ENCODE peak calls at places on chromosomes 12 and 14, in eight cellular contexts. L is RPMI7951; G is RWPE1; C is lung microvascular endothelial cell; Z is cerebellar nuclear complex; W is CD4-positive, alpha-beta T cell; J is bronchial epithelial cell; I is fibroblast of mammary gland. A is an unnamed sample.

GRCh38 chr14:78327426-78328210 is 157.4 kb downstream of the NRXN3 start:
- DNase-seq in G (no peak), Z (no peak), J (peak), L (no peak), I (peak), C (no peak), W (no peak), A (no peak)

GRCh38 chr14:104210548-104211195 is 72.3 kb downstream of the KIF26A start:
- DNase-seq in Z (no peak), G (no peak), W (no peak), C (no peak), L (no peak), J (no peak), I (no peak), A (no peak)

GRCh38 chr12:112777387-112778025 is 14.0 kb upstream of the RPH3A start:
- DNase-seq in Z (no peak), I (no peak), J (no peak), C (no peak), L (no peak), G (no peak), W (no peak), A (no peak)

GRCh38 chr14:72906316-72906715 is 12.4 kb upstream of the DPF3 start:
- DNase-seq in J (no peak), C (no peak), G (no peak), I (peak), Z (no peak), W (no peak), L (peak), A (no peak)

GRCh38 chr12:54379401-54380201 is 4.9 kb downstream of the ZNF385A start:
- DNase-seq in G (peak), I (peak), J (peak), W (peak), L (peak), Z (peak), C (peak), A (peak)

GRCh38 chr12:65532744-65533143 is 254.3 kb downstream of the MSRB3 start:
- DNase-seq in Z (no peak), C (no peak), W (no peak), J (no peak), L (peak), G (no peak), I (peak), A (no peak)

GRCh38 chr12:12718853-12719252 is 1.7 kb downstream of the CDKN1B start:
- DNase-seq in W (no peak), C (peak), Z (no peak), J (peak), I (peak), G (no peak), L (no peak), A (no peak)

GRCh38 chr12:41049033-41049432 is 139.1 kb upstream of the PDZRN4 start:
- DNase-seq in J (no peak), W (no peak), L (no peak), G (no peak), I (no peak), C (no peak), Z (no peak), A (no peak)

GRCh38 chr12:82529954-82530353 is 156.8 kb upstream of the TMTC2 start:
- DNase-seq in Z (no peak), W (no peak), J (no peak), C (no peak), I (no peak), G (no peak), L (no peak), A (no peak)

GRCh38 chr12:116922194-116922897 is 11.6 kb downstream of the FBXW8 start:
- DNase-seq in W (no peak), C (no peak), I (peak), J (no peak), G (no peak), L (no peak), Z (no peak), A (no peak)

GRCh38 chr14:23544511-23545447 is 6.8 kb downstream of the ZFHX2 start:
- DNase-seq in L (no peak), C (no peak), Z (no peak), W (no peak), J (no peak), I (no peak), G (no peak), A (no peak)

GRCh38 chr12:3753549-3754284 is 808 bp upstream of the CRACR2A start:
- DNase-seq in Z (no peak), G (no peak), J (no peak), C (peak), L (peak), W (no peak), I (peak), A (no peak)

GRCh38 chr12:132886529-132887477 is 602 bp downstream of the CHFR start:
- DNase-seq in I (no peak), G (peak), C (peak), L (peak), J (peak), W (no peak), Z (no peak), A (no peak)

GRCh38 chr14:55097894-55098560 is 31.0 kb upstream of the LGALS3 start:
- DNase-seq in C (no peak), L (peak), G (no peak), Z (no peak), I (peak), W (no peak), J (peak), A (peak)

GRCh38 chr14:58100735-58101368 is 51.2 kb downstream of the ARMH4 start:
- DNase-seq in W (no peak), C (no peak), G (no peak), Z (no peak), I (peak), L (peak), J (peak), A (no peak)

GRCh38 chr12:132454154-132454948 is 35.6 kb upstream of the FBRSL1 start:
- DNase-seq in J (no peak), L (no peak), Z (no peak), G (no peak), C (no peak), I (no peak), W (no peak), A (no peak)

GRCh38 chr12:8145754-8146415 is 10.9 kb upstream of the ZNF705A start:
- DNase-seq in G (no peak), J (no peak), W (no peak), I (peak), C (no peak), Z (no peak), L (peak), A (no peak)

GRCh38 chr14:35331605-35332516 is 39.7 kb downstream of the PSMA6 start:
- DNase-seq in W (no peak), I (peak), C (no peak), Z (no peak), J (peak), G (peak), L (peak), A (no peak)

GRCh38 chr12:89862511-89863331 is 154.1 kb upstream of the ATP2B1 start:
- DNase-seq in Z (no peak), J (no peak), W (peak), C (peak), L (peak), I (no peak), G (no peak), A (peak)

GRCh38 chr14:51448831-51449665 is 202.7 kb upstream of the FRMD6 start:
- DNase-seq in L (peak), G (no peak), Z (no peak), W (no peak), J (peak), I (peak), C (peak), A (no peak)

GRCh38 chr14:92443167-92443566 is 70.4 kb upstream of the RIN3 start:
- DNase-seq in W (no peak), C (no peak), G (no peak), Z (no peak), L (no peak), J (no peak), I (no peak), A (no peak)

GRCh38 chr14:73245401-73246325 is 8.4 kb downstream of the PAPLN start:
- DNase-seq in W (peak), C (peak), I (peak), Z (no peak), G (peak), L (peak), J (peak), A (peak)

GRCh38 chr14:49961270-49962222 is 68.7 kb downstream of the ARF6 start:
- DNase-seq in C (no peak), J (peak), L (no peak), G (peak), I (no peak), W (no peak), Z (no peak), A (no peak)

GRCh38 chr12:31989987-31990386 is 30.8 kb downstream of the RESF1 start:
- DNase-seq in L (no peak), W (no peak), I (no peak), Z (no peak), G (peak), C (no peak), J (peak), A (no peak)

GRCh38 chr14:88437659-88438058 is 52.2 kb downstream of the SPATA7 start:
- DNase-seq in I (peak), W (no peak), L (peak), C (peak), G (no peak), J (peak), Z (no peak), A (no peak)

GRCh38 chr14:75648066-75648838 is 12.4 kb downstream of the ERG28 start:
- DNase-seq in G (peak), Z (no peak), L (peak), W (no peak), J (peak), I (peak), C (peak), A (no peak)

GRCh38 chr12:26113194-26113654 is 11.6 kb downstream of the BHLHE41 start:
- DNase-seq in I (no peak), Z (no peak), L (no peak), G (no peak), C (peak), W (no peak), J (no peak), A (no peak)

GRCh38 chr14:37901978-37902377 is 305.7 kb upstream of the SSTR1 start:
- DNase-seq in I (peak), J (no peak), W (no peak), C (no peak), L (peak), G (no peak), Z (no peak), A (no peak)